ENCODE peak calls at places on chromosomes 3 and 15, in five cellular contexts. One of them, this sample, is unnamed.

GRCh38 chr3:25313286-25313685 is 114.8 kb upstream of the RARB start:
- DNase-seq in activated CD4-positive, alpha-beta T cell treated with anti-CD3 and anti-CD28 coated beads, Interleukin-2, amount 50 U/mL, for 1 hour: no peak
- DNase-seq in OCI-M1: peak
- DNase-seq in BE2C: no peak
- DNase-seq in AG09319: no peak
- DNase-seq in this sample: no peak

GRCh38 chr15:22963546-22964125 is 16.5 kb downstream of the CYFIP1 start:
- DNase-seq in activated CD4-positive, alpha-beta T cell treated with anti-CD3 and anti-CD28 coated beads, Interleukin-2, amount 50 U/mL, for 1 hour: no peak
- DNase-seq in OCI-M1: no peak
- DNase-seq in BE2C: no peak
- DNase-seq in AG09319: no peak
- DNase-seq in this sample: no peak

GRCh38 chr3:53809267-53809666 is 37.0 kb downstream of the CHDH start:
- DNase-seq in activated CD4-positive, alpha-beta T cell treated with anti-CD3 and anti-CD28 coated beads, Interleukin-2, amount 50 U/mL, for 1 hour: no peak
- DNase-seq in OCI-M1: no peak
- DNase-seq in BE2C: no peak
- DNase-seq in AG09319: no peak
- DNase-seq in this sample: no peak

GRCh38 chr3:73502609-73503560 is 121.9 kb downstream of the PDZRN3 start:
- DNase-seq in activated CD4-positive, alpha-beta T cell treated with anti-CD3 and anti-CD28 coated beads, Interleukin-2, amount 50 U/mL, for 1 hour: peak
- DNase-seq in OCI-M1: peak
- DNase-seq in BE2C: peak
- DNase-seq in AG09319: no peak
- DNase-seq in this sample: peak

GRCh38 chr3:150930839-150931238 is 25.6 kb upstream of the MINDY4B start:
- DNase-seq in activated CD4-positive, alpha-beta T cell treated with anti-CD3 and anti-CD28 coated beads, Interleukin-2, amount 50 U/mL, for 1 hour: no peak
- DNase-seq in OCI-M1: no peak
- DNase-seq in BE2C: no peak
- DNase-seq in AG09319: no peak
- DNase-seq in this sample: no peak

GRCh38 chr3:20055020-20055775 is 15.0 kb downstream of the KAT2B start:
- DNase-seq in activated CD4-positive, alpha-beta T cell treated with anti-CD3 and anti-CD28 coated beads, Interleukin-2, amount 50 U/mL, for 1 hour: no peak
- DNase-seq in OCI-M1: no peak
- DNase-seq in BE2C: no peak
- DNase-seq in AG09319: no peak
- DNase-seq in this sample: no peak

GRCh38 chr15:31262143-31262530 is 64.5 kb upstream of the KLF13 start:
- DNase-seq in activated CD4-positive, alpha-beta T cell treated with anti-CD3 and anti-CD28 coated beads, Interleukin-2, amount 50 U/mL, for 1 hour: no peak
- DNase-seq in OCI-M1: no peak
- DNase-seq in BE2C: no peak
- DNase-seq in AG09319: no peak
- DNase-seq in this sample: no peak

GRCh38 chr15:39269821-39270220 is 311.1 kb upstream of the THBS1 start:
- DNase-seq in activated CD4-positive, alpha-beta T cell treated with anti-CD3 and anti-CD28 coated beads, Interleukin-2, amount 50 U/mL, for 1 hour: no peak
- DNase-seq in OCI-M1: no peak
- DNase-seq in BE2C: no peak
- DNase-seq in AG09319: no peak
- DNase-seq in this sample: no peak

GRCh38 chr3:49006591-49007067 is 562 bp upstream of the WDR6 start:
- DNase-seq in activated CD4-positive, alpha-beta T cell treated with anti-CD3 and anti-CD28 coated beads, Interleukin-2, amount 50 U/mL, for 1 hour: no peak
- DNase-seq in OCI-M1: peak
- DNase-seq in BE2C: no peak
- DNase-seq in AG09319: no peak
- DNase-seq in this sample: peak

GRCh38 chr3:139771331-139771730 is 93.6 kb upstream of the NMNAT3 start:
- DNase-seq in activated CD4-positive, alpha-beta T cell treated with anti-CD3 and anti-CD28 coated beads, Interleukin-2, amount 50 U/mL, for 1 hour: no peak
- DNase-seq in OCI-M1: no peak
- DNase-seq in BE2C: no peak
- DNase-seq in AG09319: no peak
- DNase-seq in this sample: no peak

GRCh38 chr15:78361956-78362506 is 21.9 kb downstream of the CRABP1 start:
- DNase-seq in activated CD4-positive, alpha-beta T cell treated with anti-CD3 and anti-CD28 coated beads, Interleukin-2, amount 50 U/mL, for 1 hour: no peak
- DNase-seq in OCI-M1: no peak
- DNase-seq in BE2C: no peak
- DNase-seq in AG09319: no peak
- DNase-seq in this sample: no peak

GRCh38 chr3:115806501-115806900 is 183.2 kb downstream of the GAP43 start:
- DNase-seq in activated CD4-positive, alpha-beta T cell treated with anti-CD3 and anti-CD28 coated beads, Interleukin-2, amount 50 U/mL, for 1 hour: no peak
- DNase-seq in OCI-M1: no peak
- DNase-seq in BE2C: no peak
- DNase-seq in AG09319: no peak
- DNase-seq in this sample: no peak

GRCh38 chr3:101926594-101927105 is 77.3 kb downstream of the NFKBIZ start:
- DNase-seq in activated CD4-positive, alpha-beta T cell treated with anti-CD3 and anti-CD28 coated beads, Interleukin-2, amount 50 U/mL, for 1 hour: no peak
- DNase-seq in OCI-M1: no peak
- DNase-seq in BE2C: no peak
- DNase-seq in AG09319: no peak
- DNase-seq in this sample: no peak

GRCh38 chr3:103056953-103057450 is 622.2 kb downstream of the ZPLD1 start:
- DNase-seq in activated CD4-positive, alpha-beta T cell treated with anti-CD3 and anti-CD28 coated beads, Interleukin-2, amount 50 U/mL, for 1 hour: no peak
- DNase-seq in OCI-M1: no peak
- DNase-seq in BE2C: no peak
- DNase-seq in AG09319: no peak
- DNase-seq in this sample: no peak

This sample was measured in B cell.